ENCODE peak calls at places on chromosomes 16 and 17, in nine cellular contexts. I is cardiac muscle cell, F is IMR-90, H is H9, N is neural progenitor cell, U is heart left ventricle, C is tibial nerve, P is tibial artery, X is aorta. L is an unnamed sample.

GRCh38 chr16:76059186-76059585 is 218.0 kb upstream of the CNTNAP4 start:
- DNase-seq in C (no peak), H (no peak), X (no peak), P (no peak), I (no peak), N (no peak), F (no peak), U (no peak), L (no peak)

GRCh38 chr17:67050476-67051154 is 6.3 kb downstream of the CACNG1 start:
- DNase-seq in C (no peak), X (no peak), N (no peak), I (no peak), H (no peak), U (no peak), F (no peak), P (no peak), L (no peak)

GRCh38 chr17:49817993-49818392 is 29.5 kb downstream of the KAT7 start:
- DNase-seq in N (no peak), U (no peak), X (no peak), F (no peak), C (no peak), P (no peak), I (no peak), H (no peak), L (no peak)

GRCh38 chr16:85782476-85782875 is 16.9 kb downstream of the EMC8 start:
- DNase-seq in C (no peak), I (no peak), X (no peak), P (no peak), N (no peak), F (peak; percentile 18), U (no peak), H (no peak), L (no peak)

GRCh38 chr17:78500806-78501205 is 76.4 kb downstream of the DNAH17 start:
- DNase-seq in F (no peak), N (no peak), I (no peak), C (no peak), H (no peak), P (no peak), U (no peak), X (peak; percentile 30), L (no peak)

GRCh38 chr17:72120878-72121163 is at the start of gene SOX9:
- DNase-seq in U (peak; percentile 87), X (peak; percentile 77), F (peak; percentile 96), P (peak; percentile 90), I (peak; percentile 93), N (peak; percentile 94), H (peak; percentile 98), C (peak; percentile 79), L (peak; percentile 86)

GRCh38 chr17:17675925-17676534 is 5.2 kb upstream of the RAI1 start:
- DNase-seq in F (peak; percentile 52), X (no peak), P (no peak), C (no peak), N (no peak), H (peak; percentile 64), I (no peak), U (no peak), L (peak; percentile 65)

GRCh38 chr17:3534881-3535252 is 22.7 kb downstream of the TRPV3 start:
- DNase-seq in X (peak; percentile 45), U (peak; percentile 27), I (peak; percentile 12), P (no peak), C (no peak), N (peak; percentile 59), H (peak; percentile 90), F (peak; percentile 10), L (no peak)

GRCh38 chr17:83103200-83103937 is 24.0 kb downstream of the METRNL start:
- DNase-seq in F (peak; percentile 66), C (peak; percentile 91), H (peak; percentile 71), U (no peak), X (peak; percentile 90), P (peak; percentile 96), I (no peak), N (peak; percentile 77), L (peak; percentile 80)

GRCh38 chr16:67190448-67191399 is 788 bp upstream of the EXOC3L1 start:
- DNase-seq in P (no peak), X (no peak), C (no peak), N (no peak), U (no peak), I (no peak), H (no peak), F (peak; percentile 76), L (no peak)

GRCh38 chr16:64428463-64428862 is 693.4 kb downstream of the CDH11 start:
- DNase-seq in I (no peak), H (no peak), P (no peak), C (no peak), N (no peak), U (no peak), F (peak; percentile 81), X (no peak), L (no peak)

GRCh38 chr16:76670125-76670857 is 393.1 kb downstream of the CNTNAP4 start:
- DNase-seq in N (no peak), H (no peak), C (no peak), I (no peak), P (no peak), X (no peak), F (no peak), U (no peak), L (no peak)

GRCh38 chr17:78130439-78131101 is at the start of gene TMC8:
- DNase-seq in U (peak; percentile 67), I (no peak), P (no peak), H (peak; percentile 67), C (no peak), F (no peak), X (no peak), N (no peak), L (peak; percentile 75)

GRCh38 chr17:57915532-57915931 is 39.7 kb downstream of the CUEDC1 start:
- DNase-seq in P (no peak), I (peak; percentile 38), N (peak; percentile 42), F (peak; percentile 28), C (no peak), X (no peak), H (no peak), U (no peak), L (no peak)

GRCh38 chr17:57914274-57915147 is 40.7 kb downstream of the CUEDC1 start:
- DNase-seq in X (no peak), F (no peak), U (no peak), H (no peak), P (no peak), I (no peak), N (no peak), C (no peak), L (no peak)

GRCh38 chr17:57911834-57912673 is 43.2 kb downstream of the CUEDC1 start:
- DNase-seq in F (no peak), N (peak; percentile 93), C (peak; percentile 91), H (peak; percentile 69), X (peak; percentile 90), I (no peak), P (peak; percentile 91), U (peak; percentile 93), L (peak; percentile 85)

GRCh38 chr17:57915980-57916757 is 39.0 kb downstream of the CUEDC1 start:
- DNase-seq in X (no peak), I (no peak), N (peak; percentile 94), P (no peak), H (peak; percentile 89), F (peak; percentile 26), C (no peak), U (no peak), L (no peak)

GRCh38 chr17:57913576-57914273 is 41.5 kb downstream of the CUEDC1 start:
- DNase-seq in F (no peak), U (no peak), H (no peak), X (no peak), C (no peak), P (no peak), N (no peak), I (no peak), L (no peak)
- H3K27ac ChIP-seq in F (no peak overlapping the region), U (peak overlapping the region; percentile 44), H (no peak overlapping the region), X (no peak overlapping the region), C (no peak overlapping the region), P (no peak overlapping the region), N (no peak overlapping the region), I (no peak overlapping the region), L (no peak overlapping the region)

DNA sequence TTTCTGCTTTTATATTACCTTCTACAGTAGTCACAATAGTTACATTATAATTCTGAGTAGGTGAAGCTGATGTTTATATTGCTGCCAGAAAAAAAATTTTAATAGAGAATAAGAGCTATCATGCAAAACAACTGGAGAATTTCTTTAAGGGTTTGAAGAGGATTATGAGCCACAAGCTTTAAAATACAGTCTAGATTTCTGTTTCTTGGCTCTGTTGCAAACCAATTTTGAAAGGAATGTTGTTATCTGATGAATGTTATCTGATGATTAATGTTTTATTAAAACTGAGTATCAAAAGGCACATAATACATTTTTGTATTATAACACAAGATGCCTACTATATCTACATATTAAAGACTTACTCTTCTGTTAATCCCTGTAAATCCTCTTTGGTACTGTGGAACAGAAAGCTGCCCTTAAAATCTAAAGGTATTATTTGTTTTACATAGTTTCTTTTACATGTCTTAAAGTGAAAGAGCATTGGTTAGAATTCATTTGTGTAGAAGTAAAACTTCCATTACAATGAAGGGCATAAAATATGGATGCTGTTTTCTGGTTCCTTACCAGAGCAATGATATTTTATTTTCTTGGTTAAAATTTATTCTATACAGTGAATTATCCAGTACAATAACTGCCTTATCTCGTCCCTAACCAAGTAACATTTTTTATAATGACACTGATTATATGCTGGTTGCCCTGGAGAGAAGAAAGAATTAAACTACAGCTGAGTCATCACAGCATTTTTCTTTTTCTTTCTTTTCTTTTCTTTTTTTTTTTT is 205.6 kb downstream of the TANC2 start:
- DNase-seq in N (no peak), P (no peak), I (no peak), F (peak; percentile 73), H (no peak), U (no peak), X (no peak), C (no peak), L (no peak)
- H3K27ac ChIP-seq in N (no peak overlapping the region), P (no peak overlapping the region), I (peak overlapping the region; percentile 26), F (peak overlapping the region; percentile 27), H (no peak overlapping the region), U (no peak overlapping the region), X (no peak overlapping the region), C (no peak overlapping the region), L (peak overlapping the region; percentile 7)

DNA sequence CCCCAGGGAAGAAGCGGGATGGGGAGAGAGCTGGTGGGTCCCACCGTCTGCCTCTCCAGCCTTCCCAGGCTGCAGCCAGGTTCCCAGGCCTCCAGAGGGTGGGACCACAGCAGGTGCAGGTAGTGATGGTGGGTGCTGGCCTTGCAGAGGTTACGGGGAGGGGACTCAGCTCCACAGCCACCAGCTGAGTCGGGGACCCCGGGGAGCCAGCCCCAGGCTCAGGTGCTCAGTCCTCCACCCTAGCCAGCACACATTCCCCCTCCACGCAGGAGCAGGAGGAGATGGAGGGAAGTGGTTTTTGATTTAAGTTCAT is 5.0 kb downstream of the TP53I13 start:
- DNase-seq in N (no peak), P (peak; percentile 66), F (no peak), U (no peak), C (peak; percentile 3), I (no peak), H (peak; percentile 30), X (peak; percentile 39), L (no peak)
- H3K27ac ChIP-seq in N (no peak overlapping the region), P (no peak overlapping the region), F (no peak overlapping the region), U (no peak overlapping the region), C (peak overlapping the region; percentile 18), I (no peak overlapping the region), H (no peak overlapping the region), X (no peak overlapping the region), L (no peak overlapping the region)

DNA sequence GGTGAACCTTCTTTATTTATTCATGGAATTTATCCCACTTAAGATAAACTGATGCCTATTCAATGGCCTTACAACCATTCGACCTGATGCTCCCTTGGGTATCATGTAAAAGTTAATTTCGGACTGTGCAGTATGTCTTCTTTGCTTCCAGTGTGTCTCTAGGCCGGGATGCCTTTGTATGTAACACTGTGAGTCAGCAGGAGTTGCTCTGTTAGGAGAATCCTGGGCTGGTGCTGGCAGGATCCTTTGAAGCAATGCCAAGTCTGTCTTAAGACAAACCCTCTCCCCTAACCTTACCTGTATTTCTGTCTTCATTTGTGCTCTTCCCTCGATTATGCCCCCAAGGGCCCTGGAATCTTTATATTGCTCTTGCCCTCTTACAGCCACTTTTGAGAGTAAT is 37.9 kb upstream of the ABCA8 start:
- DNase-seq in U (no peak), F (peak; percentile 38), H (no peak), P (no peak), C (no peak), N (no peak), X (no peak), I (no peak), L (no peak)
- H3K27ac ChIP-seq in U (no peak overlapping the region), F (no peak overlapping the region), H (no peak overlapping the region), P (no peak overlapping the region), C (no peak overlapping the region), N (no peak overlapping the region), X (no peak overlapping the region), I (no peak overlapping the region), L (no peak overlapping the region)